ENCODE peak calls at places on chromosomes 7 and 10, in four cellular contexts. One of them, this sample, is unnamed.

GRCh38 chr10:78277734-78278404 is 244.2 kb downstream of the RPS24 start:
- DNase-seq in Peyer's patch: no peak
- DNase-seq in GM12865: no peak
- DNase-seq in astrocyte: peak; percentile 65
- DNase-seq in this sample: peak; percentile 99

GRCh38 chr7:17176633-17177032 is 121.8 kb upstream of the AHR start:
- DNase-seq in GM12865: no peak
- DNase-seq in Peyer's patch: no peak
- DNase-seq in astrocyte: no peak
- DNase-seq in this sample: no peak

GRCh38 chr7:144682581-144683280 is 153.1 kb downstream of the TPK1 start:
- DNase-seq in GM12865: no peak
- DNase-seq in Peyer's patch: no peak
- DNase-seq in astrocyte: no peak
- DNase-seq in this sample: no peak

GRCh38 chr10:8910314-8910713 is 855.8 kb downstream of the GATA3 start:
- DNase-seq in astrocyte: no peak
- DNase-seq in Peyer's patch: no peak
- DNase-seq in GM12865: no peak
- DNase-seq in this sample: no peak

GRCh38 chr7:134694299-134694698 is 47.6 kb downstream of the BPGM start:
- DNase-seq in GM12865: no peak
- DNase-seq in Peyer's patch: no peak
- DNase-seq in astrocyte: no peak
- DNase-seq in this sample: no peak

GRCh38 chr10:98269435-98269912 is 1.5 kb upstream of the LOXL4 start:
- DNase-seq in astrocyte: peak; percentile 84
- DNase-seq in Peyer's patch: no peak
- DNase-seq in GM12865: no peak
- DNase-seq in this sample: peak; percentile 74

GRCh38 chr10:80064120-80064886 is 14.2 kb upstream of the TMEM254 start:
- DNase-seq in GM12865: no peak
- DNase-seq in Peyer's patch: no peak
- DNase-seq in astrocyte: no peak
- DNase-seq in this sample: no peak

GRCh38 chr10:132886211-132887099 is 55.9 kb downstream of the CFAP46 start:
- DNase-seq in GM12865: no peak
- DNase-seq in astrocyte: no peak
- DNase-seq in Peyer's patch: peak; percentile 41
- DNase-seq in this sample: peak; percentile 8

GRCh38 chr10:111200505-111201186 is 123.8 kb downstream of the ADRA2A start:
- DNase-seq in Peyer's patch: no peak
- DNase-seq in astrocyte: no peak
- DNase-seq in GM12865: no peak
- DNase-seq in this sample: no peak

GRCh38 chr10:119165171-119166110 is at the start of gene SFXN4:
- DNase-seq in GM12865: peak; percentile 89
- DNase-seq in Peyer's patch: peak; percentile 92
- DNase-seq in astrocyte: peak; percentile 27
- DNase-seq in this sample: peak; percentile 66

GRCh38 chr7:75776295-75776971 is 4.4 kb upstream of the CCL26 start:
- DNase-seq in Peyer's patch: no peak
- DNase-seq in GM12865: peak; percentile 62
- DNase-seq in astrocyte: peak; percentile 98
- DNase-seq in this sample: no peak

DNA sequence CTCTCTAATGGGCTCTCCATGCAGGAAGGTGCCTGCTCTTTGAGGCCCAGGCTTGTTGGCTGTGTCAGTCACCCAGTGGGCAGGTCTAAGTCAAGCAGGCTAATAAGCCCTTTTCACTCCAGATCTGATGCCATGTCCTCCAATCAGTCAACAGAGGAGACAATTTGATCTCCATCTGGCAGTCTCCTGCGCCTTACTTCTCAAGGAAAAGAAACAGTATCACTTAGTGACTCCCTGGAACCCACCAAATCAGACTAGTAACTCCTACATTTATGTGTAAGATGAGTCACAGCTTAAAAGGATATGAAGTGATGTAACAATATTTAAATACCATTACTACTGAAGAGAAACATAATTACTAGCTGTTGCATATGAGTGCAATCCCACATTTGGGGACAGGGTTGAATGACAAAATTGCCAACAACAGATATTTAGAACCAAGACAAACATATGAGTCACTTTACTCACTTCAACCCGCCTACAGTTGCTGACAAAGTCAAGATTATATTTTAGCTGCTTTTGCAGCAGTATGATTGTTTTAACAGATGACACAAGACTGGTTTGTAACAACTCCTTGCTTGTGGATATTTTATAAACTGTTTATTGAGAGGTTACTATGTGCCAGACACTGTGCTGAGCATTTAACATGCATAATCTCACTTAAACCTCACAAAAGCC is 72.1 kb downstream of the USP6NL start:
- DNase-seq in Peyer's patch: no peak
- DNase-seq in astrocyte: peak; percentile 64
- DNase-seq in GM12865: no peak
- DNase-seq in this sample: no peak
- H3K4me3 ChIP-seq in Peyer's patch: no peak overlapping the region
- H3K4me3 ChIP-seq in astrocyte: no peak overlapping the region
- H3K4me3 ChIP-seq in GM12865: no peak overlapping the region
- H3K4me3 ChIP-seq in this sample: no peak overlapping the region

GRCh38 chr7:99459087-99459486 is 6.9 kb downstream of the ATP5MF start:
- DNase-seq in GM12865: peak; percentile 48
- DNase-seq in astrocyte: no peak
- DNase-seq in Peyer's patch: no peak
- DNase-seq in this sample: no peak

GRCh38 chr7:99460651-99461050 is 5.3 kb downstream of the ATP5MF start:
- DNase-seq in GM12865: no peak
- DNase-seq in Peyer's patch: no peak
- DNase-seq in astrocyte: no peak
- DNase-seq in this sample: no peak

GRCh38 chr7:99457050-99457645 is 8.8 kb downstream of the ATP5MF start:
- DNase-seq in GM12865: no peak
- DNase-seq in Peyer's patch: no peak
- DNase-seq in astrocyte: no peak
- DNase-seq in this sample: no peak

GRCh38 chr7:99457646-99458493 is 8.1 kb downstream of the ATP5MF start:
- DNase-seq in astrocyte: no peak
- DNase-seq in Peyer's patch: no peak
- DNase-seq in GM12865: no peak
- DNase-seq in this sample: no peak

DNA sequence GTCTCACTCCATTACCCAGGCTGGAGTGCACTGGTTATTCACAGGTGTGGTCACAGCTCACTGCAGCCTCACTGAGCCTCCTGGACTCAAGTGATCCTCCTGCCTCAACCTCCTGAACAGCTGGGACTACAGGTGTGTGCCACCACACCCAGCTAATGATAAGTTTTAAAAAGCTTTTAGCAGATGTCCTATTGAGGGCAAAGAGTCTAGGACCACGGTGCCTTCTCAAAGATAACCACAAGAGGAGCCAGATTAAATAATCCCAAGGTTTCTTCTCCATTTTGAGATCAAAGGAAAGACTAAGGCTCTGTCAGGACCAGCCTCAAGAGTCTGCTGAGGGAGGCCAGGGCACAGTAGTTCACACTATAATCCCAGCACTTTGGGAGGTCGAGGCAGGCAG is 4.7 kb downstream of the ATP5MF start:
- DNase-seq in Peyer's patch: no peak
- DNase-seq in astrocyte: no peak
- DNase-seq in GM12865: no peak
- DNase-seq in this sample: no peak
- TF ChIP-seq CTCF in Peyer's patch: no peak
- TF ChIP-seq CTCF in astrocyte: no peak
- TF ChIP-seq CTCF in GM12865: no peak
- TF ChIP-seq CTCF in this sample: no peak

GRCh38 chr7:35971133-35971995 is 170.5 kb downstream of the SEPTIN7 start:
- DNase-seq in astrocyte: no peak
- DNase-seq in Peyer's patch: no peak
- DNase-seq in GM12865: no peak
- DNase-seq in this sample: no peak
- H3K4me3 ChIP-seq in astrocyte: no peak overlapping the region
- H3K4me3 ChIP-seq in Peyer's patch: peak overlapping the region; percentile 34
- H3K4me3 ChIP-seq in GM12865: no peak overlapping the region
- H3K4me3 ChIP-seq in this sample: no peak overlapping the region

GRCh38 chr10:6406220-6407033 is 173.6 kb downstream of the PRKCQ start:
- DNase-seq in Peyer's patch: no peak
- DNase-seq in GM12865: peak; percentile 21
- DNase-seq in astrocyte: peak; percentile 20
- DNase-seq in this sample: no peak
- TF ChIP-seq CTCF in Peyer's patch: peak; percentile 56
- TF ChIP-seq CTCF in GM12865: no peak
- TF ChIP-seq CTCF in astrocyte: peak; percentile 62
- TF ChIP-seq CTCF in this sample: no peak

GRCh38 chr7:151381333-151382078 is 28.3 kb downstream of the WDR86 start:
- DNase-seq in astrocyte: no peak
- DNase-seq in GM12865: no peak
- DNase-seq in Peyer's patch: peak; percentile 56
- DNase-seq in this sample: no peak

GRCh38 chr7:151381083-151381332 is 28.8 kb downstream of the WDR86 start:
- DNase-seq in GM12865: peak; percentile 18
- DNase-seq in Peyer's patch: no peak
- DNase-seq in astrocyte: no peak
- DNase-seq in this sample: no peak

GRCh38 chr7:151383638-151384351 is 26.0 kb downstream of the WDR86 start:
- DNase-seq in GM12865: no peak
- DNase-seq in astrocyte: no peak
- DNase-seq in Peyer's patch: no peak
- DNase-seq in this sample: no peak

GRCh38 chr7:151380199-151381082 is 29.4 kb downstream of the WDR86 start:
- DNase-seq in astrocyte: no peak
- DNase-seq in Peyer's patch: no peak
- DNase-seq in GM12865: no peak
- DNase-seq in this sample: no peak

GRCh38 chr7:151382079-151382885 is 27.6 kb downstream of the WDR86 start:
- DNase-seq in astrocyte: no peak
- DNase-seq in GM12865: no peak
- DNase-seq in Peyer's patch: no peak
- DNase-seq in this sample: no peak
- H3K4me3 ChIP-seq in astrocyte: no peak overlapping the region
- H3K4me3 ChIP-seq in GM12865: no peak overlapping the region
- H3K4me3 ChIP-seq in Peyer's patch: peak overlapping the region; percentile 54
- H3K4me3 ChIP-seq in this sample: no peak overlapping the region

GRCh38 chr10:75401569-75402485 is at the start of gene ZNF503:
- DNase-seq in Peyer's patch: peak; percentile 95
- DNase-seq in GM12865: peak; percentile 84
- DNase-seq in astrocyte: peak; percentile 96
- DNase-seq in this sample: peak; percentile 97
- TF ChIP-seq CTCF in Peyer's patch: peak; percentile 43
- TF ChIP-seq CTCF in GM12865: no peak
- TF ChIP-seq CTCF in astrocyte: no peak
- TF ChIP-seq CTCF in this sample: no peak

This sample was measured in gastrocnemius medialis.